ENCODE peak calls at places on chromosomes 4 and X, in four cellular contexts. C, R, A and M are unnamed samples.

GRCh38 chrX:154090731-154091130 is 6.8 kb downstream of the MECP2 start:
- DNase-seq in C (no peak), R (no peak), A (no peak), M (no peak)

GRCh38 chr4:67659065-67659464 is 41.9 kb downstream of the UBA6 start:
- DNase-seq in C (no peak), R (no peak), A (no peak), M (no peak)

GRCh38 chr4:17780461-17781071 is 855 bp downstream of the FAM184B start:
- DNase-seq in C (no peak), R (no peak), A (no peak), M (no peak)

GRCh38 chr4:30948653-30949052 is 228.5 kb downstream of the PCDH7 start:
- DNase-seq in C (no peak), R (no peak), A (no peak), M (no peak)

GRCh38 chr4:170259631-170260153 is 169.9 kb upstream of the AADAT start:
- DNase-seq in C (peak), R (peak), A (peak), M (peak)

GRCh38 chr4:65482410-65482809 is 187.9 kb downstream of the EPHA5 start:
- DNase-seq in C (no peak), R (no peak), A (no peak), M (no peak)

GRCh38 chr4:109365944-109366343 is 63.5 kb upstream of the COL25A1 start:
- DNase-seq in C (no peak), R (no peak), A (no peak), M (no peak)

GRCh38 chrX:39953879-39954278 is 143.9 kb downstream of the BCOR start:
- DNase-seq in C (peak), R (peak), A (no peak), M (no peak)

GRCh38 chrX:54785901-54786300 is 12.2 kb downstream of the ITIH6 start:
- DNase-seq in C (peak), R (peak), A (no peak), M (peak)

GRCh38 chrX:49071877-49072711 is 1.7 kb downstream of the PRAF2 start:
- DNase-seq in C (no peak), R (no peak), A (no peak), M (peak)

GRCh38 chrX:155888139-155888538 is 7.0 kb downstream of the VAMP7 start:
- DNase-seq in C (no peak), R (no peak), A (no peak), M (no peak)

GRCh38 chrX:47483310-47484268 is 567 bp upstream of the ZNF41 start:
- DNase-seq in C (peak), R (peak), A (no peak), M (peak)

GRCh38 chr4:156779774-156780173 is 191.8 kb downstream of the PDGFC start:
- DNase-seq in C (no peak), R (peak), A (no peak), M (no peak)

GRCh38 chr4:183639291-183639690 is 19.7 kb downstream of the RWDD4 start:
- DNase-seq in C (no peak), R (no peak), A (no peak), M (no peak)

GRCh38 chrX:13778916-13779315 is 38.0 kb downstream of the GPM6B start:
- DNase-seq in C (no peak), R (no peak), A (no peak), M (no peak)

GRCh38 chrX:23509256-23509655 is 158.0 kb upstream of the PRDX4 start:
- DNase-seq in C (no peak), R (no peak), A (no peak), M (peak)

GRCh38 chrX:140274761-140275525 is 229.9 kb downstream of the SOX3 start:
- DNase-seq in C (no peak), R (no peak), A (no peak), M (no peak)

GRCh38 chr4:99642725-99643489 is 14.7 kb downstream of the C4orf54 start:
- DNase-seq in C (no peak), R (no peak), A (no peak), M (no peak)

GRCh38 chr4:2837904-2838496 is 5.6 kb upstream of the ADD1 start:
- DNase-seq in C (no peak), R (no peak), A (no peak), M (no peak)

GRCh38 chr4:40240040-40240653 is 43.3 kb downstream of the RHOH start:
- DNase-seq in C (no peak), R (no peak), A (no peak), M (no peak)

GRCh38 chr4:97910005-97910404 is 233.3 kb downstream of the STPG2 start:
- DNase-seq in C (no peak), R (no peak), A (no peak), M (peak)

DNA sequence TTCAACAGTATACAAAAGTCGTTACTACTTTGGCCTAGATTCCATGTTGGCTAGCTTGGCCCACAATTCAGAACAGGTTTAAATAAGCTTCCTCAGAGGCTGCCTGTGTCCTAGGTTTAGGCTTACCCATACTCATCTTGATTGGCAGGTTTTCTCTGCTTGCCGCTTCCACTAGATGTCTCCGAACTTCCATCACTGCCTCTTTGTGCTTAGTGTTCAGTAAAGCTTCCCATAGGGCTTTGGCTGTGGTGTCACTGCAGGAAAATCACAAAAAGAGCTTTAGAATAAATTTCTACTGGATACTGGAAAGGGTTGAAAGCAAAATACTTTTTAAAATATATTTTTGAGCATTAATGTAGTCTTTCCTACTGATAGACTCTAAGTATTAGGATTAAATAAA is 52.4 kb downstream of the SCFD2 start:
- DNase-seq in C (peak), R (peak), A (no peak), M (no peak)
- TF ChIP-seq SP1 in C (no peak), R (no peak), A (no peak), M (no peak)

GRCh38 chr4:112747035-112747434 is 110.1 kb downstream of the LARP7 start:
- DNase-seq in C (no peak), R (peak), A (no peak), M (no peak)
- TF ChIP-seq TCF7 in C (no peak), R (no peak), A (no peak), M (no peak)

DNA sequence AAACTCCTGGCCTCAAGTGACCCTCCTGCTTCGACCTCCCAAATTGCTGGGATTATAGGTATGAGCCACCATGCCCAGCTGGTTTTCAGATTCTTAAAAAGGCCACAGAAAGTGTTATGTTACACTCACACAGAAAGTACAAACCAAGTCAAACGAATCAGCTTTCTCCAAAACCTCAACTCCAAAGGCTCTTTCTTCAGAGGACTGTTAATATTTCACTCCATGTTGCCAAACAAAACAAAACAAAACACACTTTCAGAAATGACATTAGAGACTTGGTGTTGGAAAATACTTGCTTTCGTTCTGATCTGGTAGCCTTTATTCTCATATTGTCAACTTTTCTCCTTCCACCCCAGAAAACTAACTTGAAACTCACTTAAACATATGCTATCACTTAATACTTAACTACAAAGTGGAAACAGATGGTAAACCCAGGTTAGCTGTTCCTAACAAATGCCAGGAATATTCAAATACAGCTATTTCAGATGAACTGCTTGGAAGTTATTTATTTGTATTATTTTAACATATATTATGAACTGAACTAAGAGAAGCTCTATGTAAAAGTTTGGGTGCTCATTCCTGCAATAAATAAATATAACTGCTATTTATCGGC is 34.7 kb downstream of the RLIM start:
- DNase-seq in C (no peak), R (no peak), A (no peak), M (no peak)
- TF ChIP-seq NR2C2 in C (no peak), R (no peak), A (no peak), M (no peak)

GRCh38 chr4:163679189-163679588 is 184.7 kb downstream of the TMA16 start:
- DNase-seq in C (no peak), R (peak), A (no peak), M (no peak)

GRCh38 chr4:163672751-163673150 is 178.3 kb downstream of the TMA16 start:
- DNase-seq in C (no peak), R (no peak), A (no peak), M (no peak)

DNA sequence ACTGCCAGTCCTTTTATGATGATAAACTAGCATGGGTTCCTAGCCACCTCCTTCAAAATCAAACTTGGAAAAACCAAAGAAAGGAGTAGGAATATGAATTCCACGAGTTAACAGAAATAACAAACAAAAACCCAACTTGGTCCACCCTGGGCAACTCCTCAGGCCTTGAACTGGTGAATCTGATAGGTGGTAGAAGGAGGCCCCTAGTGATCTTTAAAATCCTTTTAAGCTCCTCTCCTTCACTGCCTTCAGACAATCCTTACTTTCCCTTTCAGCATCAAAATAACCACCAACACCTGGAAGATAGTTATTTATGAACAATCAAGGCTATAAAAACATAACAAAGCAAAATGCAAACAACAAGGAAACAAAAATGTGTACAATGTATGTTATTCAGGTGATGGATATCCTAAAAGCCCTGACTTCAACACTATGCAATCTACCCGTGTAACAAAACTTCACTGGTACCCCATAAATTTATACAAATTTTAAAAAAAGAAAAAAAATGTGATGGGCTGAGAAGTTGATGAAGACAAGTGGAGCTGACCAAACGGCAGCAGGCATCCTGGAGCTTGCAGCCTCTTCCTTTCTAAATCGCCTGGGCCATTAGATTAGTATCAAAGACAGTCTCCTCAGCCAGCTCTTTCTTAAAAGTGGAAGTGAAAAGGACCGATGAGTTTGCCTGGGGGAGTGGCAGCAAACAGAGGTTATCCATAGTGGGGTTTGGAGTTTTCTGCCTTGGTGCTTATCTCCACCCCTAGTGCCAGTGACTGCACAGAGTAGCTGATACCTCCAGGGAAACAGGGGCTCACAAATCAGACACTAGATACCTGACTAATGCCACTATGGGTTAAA is 179.6 kb downstream of the TMA16 start:
- DNase-seq in C (no peak), R (no peak), A (no peak), M (no peak)
- TF ChIP-seq SP1 in C (no peak), R (no peak), A (no peak), M (no peak)

DNA sequence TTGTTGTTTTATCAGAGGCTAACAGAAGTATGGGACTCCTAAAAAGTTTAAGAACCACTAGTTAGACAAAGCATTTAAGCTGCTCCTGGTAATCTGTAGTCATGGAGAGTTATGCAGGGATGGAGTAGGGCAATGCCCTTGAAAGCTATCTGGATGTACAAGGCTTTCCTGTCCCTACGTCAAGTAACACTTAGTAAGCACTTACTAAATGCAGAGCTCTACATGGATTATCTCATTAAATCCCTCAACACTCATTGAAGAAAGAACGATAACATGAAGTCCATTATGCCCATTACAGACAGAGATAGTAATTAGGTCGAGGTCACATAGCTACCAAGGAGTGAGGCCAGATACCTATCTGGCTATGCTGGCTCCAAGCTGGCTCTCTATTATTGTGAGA is 33.2 kb downstream of the PPEF2 start:
- DNase-seq in C (no peak), R (no peak), A (no peak), M (no peak)
- TF ChIP-seq TCF7 in C (no peak), R (no peak), A (no peak), M (no peak)

GRCh38 chrX:77740376-77740905 is 45.6 kb downstream of the ATRX start:
- DNase-seq in C (no peak), R (no peak), A (no peak), M (no peak)

GRCh38 chrX:77743720-77744119 is 42.3 kb downstream of the ATRX start:
- DNase-seq in C (no peak), R (no peak), A (no peak), M (no peak)

GRCh38 chrX:77742788-77743476 is 43.1 kb downstream of the ATRX start:
- DNase-seq in C (no peak), R (no peak), A (no peak), M (no peak)
- TF ChIP-seq NR2C2 in C (no peak), R (no peak), A (no peak), M (no peak)

GRCh38 chr4:138438608-138439007 is 196.5 kb upstream of the SLC7A11 start:
- DNase-seq in C (peak), R (no peak), A (no peak), M (no peak)
- TF ChIP-seq SP1 in C (peak), R (no peak), A (no peak), M (no peak)

GRCh38 chr4:38279077-38279476 is 318.9 kb downstream of the PTTG2 start:
- DNase-seq in C (no peak), R (no peak), A (no peak), M (no peak)

GRCh38 chr4:38279650-38280322 is 319.6 kb downstream of the PTTG2 start:
- DNase-seq in C (no peak), R (no peak), A (no peak), M (no peak)

GRCh38 chr4:38273369-38273768 is 313.2 kb downstream of the PTTG2 start:
- DNase-seq in C (no peak), R (no peak), A (no peak), M (no peak)

GRCh38 chr4:38278255-38278654 is 318.1 kb downstream of the PTTG2 start:
- DNase-seq in C (no peak), R (no peak), A (no peak), M (no peak)

GRCh38 chr4:38275331-38275821 is 315.2 kb downstream of the PTTG2 start:
- DNase-seq in C (no peak), R (peak), A (no peak), M (no peak)
- TF ChIP-seq TCF7 in C (no peak), R (no peak), A (no peak), M (no peak)

DNA sequence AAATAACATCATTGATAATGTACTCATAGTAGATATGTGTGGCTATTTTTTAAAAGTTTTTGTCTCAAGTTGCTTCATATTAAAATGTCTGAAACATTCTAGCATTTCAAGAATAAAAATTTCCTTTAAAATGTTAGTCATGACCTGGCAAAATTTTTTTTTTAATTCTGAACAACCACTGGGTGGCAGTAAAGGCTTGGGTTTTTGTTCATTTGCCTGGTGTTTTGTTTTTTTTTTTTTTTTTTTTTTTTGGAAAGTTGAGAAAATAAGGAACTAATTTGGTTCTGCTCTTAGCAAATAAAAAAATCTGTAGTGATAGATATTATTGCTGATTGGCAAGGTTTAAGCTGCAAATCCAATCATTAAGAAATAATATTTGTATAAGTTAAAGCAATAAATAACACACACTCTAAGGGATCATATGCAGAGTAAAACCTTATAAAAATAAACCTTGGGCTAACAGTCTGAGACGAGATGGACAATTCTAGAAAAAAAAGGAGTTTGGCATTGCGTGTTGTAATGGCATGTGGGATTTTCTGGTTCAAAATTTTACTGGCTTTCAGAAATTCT is 81.4 kb downstream of the CEP44 start:
- DNase-seq in C (peak), R (peak), A (no peak), M (no peak)
- TF ChIP-seq NR2C2 in C (no peak), R (no peak), A (no peak), M (no peak)